ENCODE peak calls at places on chromosomes 16 and 17, in five cellular contexts. One of them, this sample, is unnamed.
A peak's percentile ranks its signal among the peaks of the same experiment; 100 is the strongest.

GRCh38 chr16:29943846-29944669 is 17.8 kb upstream of the TMEM219 start:
- DNase-seq in mesendoderm: peak; percentile 99
- DNase-seq in DMS153: peak; percentile 66
- DNase-seq in stimulated activated CD4-positive, alpha-beta T cell treated with anti-CD3 and anti-CD28 coated beads, Interleukin-1b, Interleukin-23, amount 100 ng/mL, for 1 hour: no peak
- DNase-seq in MV-4-11: no peak
- DNase-seq in this sample: peak; percentile 80

GRCh38 chr17:79943354-79944241 is 92.1 kb downstream of the TBC1D16 start:
- DNase-seq in mesendoderm: no peak
- DNase-seq in DMS153: no peak
- DNase-seq in stimulated activated CD4-positive, alpha-beta T cell treated with anti-CD3 and anti-CD28 coated beads, Interleukin-1b, Interleukin-23, amount 100 ng/mL, for 1 hour: no peak
- DNase-seq in MV-4-11: no peak
- DNase-seq in this sample: peak; percentile 31

GRCh38 chr17:79659376-79659775 is 48.5 kb upstream of the RBFOX3 start:
- DNase-seq in mesendoderm: no peak
- DNase-seq in DMS153: no peak
- DNase-seq in stimulated activated CD4-positive, alpha-beta T cell treated with anti-CD3 and anti-CD28 coated beads, Interleukin-1b, Interleukin-23, amount 100 ng/mL, for 1 hour: no peak
- DNase-seq in MV-4-11: no peak
- DNase-seq in this sample: peak; percentile 17

GRCh38 chr16:85279874-85280545 is 167.7 kb upstream of the CIBAR2 start:
- DNase-seq in mesendoderm: no peak
- DNase-seq in DMS153: no peak
- DNase-seq in stimulated activated CD4-positive, alpha-beta T cell treated with anti-CD3 and anti-CD28 coated beads, Interleukin-1b, Interleukin-23, amount 100 ng/mL, for 1 hour: no peak
- DNase-seq in MV-4-11: no peak
- DNase-seq in this sample: no peak

GRCh38 chr17:68344701-68345136 is 53.4 kb downstream of the ARSG start:
- DNase-seq in mesendoderm: no peak
- DNase-seq in DMS153: no peak
- DNase-seq in stimulated activated CD4-positive, alpha-beta T cell treated with anti-CD3 and anti-CD28 coated beads, Interleukin-1b, Interleukin-23, amount 100 ng/mL, for 1 hour: no peak
- DNase-seq in MV-4-11: peak; percentile 51
- DNase-seq in this sample: no peak

GRCh38 chr16:75572859-75573542 is 6.8 kb downstream of the GABARAPL2 start:
- DNase-seq in mesendoderm: no peak
- DNase-seq in DMS153: no peak
- DNase-seq in stimulated activated CD4-positive, alpha-beta T cell treated with anti-CD3 and anti-CD28 coated beads, Interleukin-1b, Interleukin-23, amount 100 ng/mL, for 1 hour: no peak
- DNase-seq in MV-4-11: no peak
- DNase-seq in this sample: no peak

GRCh38 chr16:677306-678190 is 2.1 kb downstream of the RHBDL1 start:
- DNase-seq in mesendoderm: no peak
- DNase-seq in DMS153: peak; percentile 44
- DNase-seq in stimulated activated CD4-positive, alpha-beta T cell treated with anti-CD3 and anti-CD28 coated beads, Interleukin-1b, Interleukin-23, amount 100 ng/mL, for 1 hour: no peak
- DNase-seq in MV-4-11: no peak
- DNase-seq in this sample: peak; percentile 67

GRCh38 chr16:50440531-50440930 is 71.7 kb upstream of the BRD7 start:
- DNase-seq in mesendoderm: peak; percentile 34
- DNase-seq in DMS153: no peak
- DNase-seq in stimulated activated CD4-positive, alpha-beta T cell treated with anti-CD3 and anti-CD28 coated beads, Interleukin-1b, Interleukin-23, amount 100 ng/mL, for 1 hour: no peak
- DNase-seq in MV-4-11: no peak
- DNase-seq in this sample: no peak

GRCh38 chr17:67605259-67605912 is 112.3 kb upstream of the NOL11 start:
- DNase-seq in mesendoderm: no peak
- DNase-seq in DMS153: no peak
- DNase-seq in stimulated activated CD4-positive, alpha-beta T cell treated with anti-CD3 and anti-CD28 coated beads, Interleukin-1b, Interleukin-23, amount 100 ng/mL, for 1 hour: no peak
- DNase-seq in MV-4-11: no peak
- DNase-seq in this sample: no peak

GRCh38 chr17:74493381-74493833 is 27.0 kb downstream of the CD300A start:
- DNase-seq in mesendoderm: peak; percentile 79
- DNase-seq in DMS153: peak; percentile 7
- DNase-seq in stimulated activated CD4-positive, alpha-beta T cell treated with anti-CD3 and anti-CD28 coated beads, Interleukin-1b, Interleukin-23, amount 100 ng/mL, for 1 hour: peak; percentile 23
- DNase-seq in MV-4-11: peak; percentile 65
- DNase-seq in this sample: peak; percentile 89

GRCh38 chr17:28324272-28324745 is 5.3 kb downstream of the TMEM97 start:
- DNase-seq in mesendoderm: no peak
- DNase-seq in DMS153: no peak
- DNase-seq in stimulated activated CD4-positive, alpha-beta T cell treated with anti-CD3 and anti-CD28 coated beads, Interleukin-1b, Interleukin-23, amount 100 ng/mL, for 1 hour: no peak
- DNase-seq in MV-4-11: no peak
- DNase-seq in this sample: peak; percentile 5

GRCh38 chr16:66549284-66550131 is at the start of gene TK2:
- DNase-seq in mesendoderm: peak; percentile 80
- DNase-seq in DMS153: no peak
- DNase-seq in stimulated activated CD4-positive, alpha-beta T cell treated with anti-CD3 and anti-CD28 coated beads, Interleukin-1b, Interleukin-23, amount 100 ng/mL, for 1 hour: no peak
- DNase-seq in MV-4-11: peak; percentile 49
- DNase-seq in this sample: peak; percentile 74

GRCh38 chr16:65510850-65511249 is 389.0 kb upstream of the CDH11 start:
- DNase-seq in mesendoderm: peak; percentile 83
- DNase-seq in DMS153: no peak
- DNase-seq in stimulated activated CD4-positive, alpha-beta T cell treated with anti-CD3 and anti-CD28 coated beads, Interleukin-1b, Interleukin-23, amount 100 ng/mL, for 1 hour: no peak
- DNase-seq in MV-4-11: no peak
- DNase-seq in this sample: no peak

GRCh38 chr16:24611310-24611709 is 71.9 kb downstream of the RBBP6 start:
- DNase-seq in mesendoderm: no peak
- DNase-seq in DMS153: no peak
- DNase-seq in stimulated activated CD4-positive, alpha-beta T cell treated with anti-CD3 and anti-CD28 coated beads, Interleukin-1b, Interleukin-23, amount 100 ng/mL, for 1 hour: no peak
- DNase-seq in MV-4-11: no peak
- DNase-seq in this sample: no peak

GRCh38 chr16:339680-340079 is 12.8 kb downstream of the AXIN1 start:
- DNase-seq in mesendoderm: no peak
- DNase-seq in DMS153: no peak
- DNase-seq in stimulated activated CD4-positive, alpha-beta T cell treated with anti-CD3 and anti-CD28 coated beads, Interleukin-1b, Interleukin-23, amount 100 ng/mL, for 1 hour: no peak
- DNase-seq in MV-4-11: peak; percentile 86
- DNase-seq in this sample: no peak

GRCh38 chr17:39636927-39637736 is at the start of gene STARD3:
- DNase-seq in mesendoderm: peak; percentile 93
- DNase-seq in DMS153: peak; percentile 44
- DNase-seq in stimulated activated CD4-positive, alpha-beta T cell treated with anti-CD3 and anti-CD28 coated beads, Interleukin-1b, Interleukin-23, amount 100 ng/mL, for 1 hour: peak; percentile 68
- DNase-seq in MV-4-11: peak; percentile 81
- DNase-seq in this sample: peak; percentile 97

GRCh38 chr17:79073706-79074088 is 927 bp upstream of the ENGASE start:
- DNase-seq in mesendoderm: no peak
- DNase-seq in DMS153: no peak
- DNase-seq in stimulated activated CD4-positive, alpha-beta T cell treated with anti-CD3 and anti-CD28 coated beads, Interleukin-1b, Interleukin-23, amount 100 ng/mL, for 1 hour: no peak
- DNase-seq in MV-4-11: no peak
- DNase-seq in this sample: no peak

GRCh38 chr17:19703106-19703775 is 13.1 kb downstream of the SLC47A2 start:
- DNase-seq in mesendoderm: no peak
- DNase-seq in DMS153: no peak
- DNase-seq in stimulated activated CD4-positive, alpha-beta T cell treated with anti-CD3 and anti-CD28 coated beads, Interleukin-1b, Interleukin-23, amount 100 ng/mL, for 1 hour: no peak
- DNase-seq in MV-4-11: no peak
- DNase-seq in this sample: peak; percentile 39

GRCh38 chr17:18031955-18032354 is 7.0 kb downstream of the ATPAF2 start:
- DNase-seq in mesendoderm: no peak
- DNase-seq in DMS153: no peak
- DNase-seq in stimulated activated CD4-positive, alpha-beta T cell treated with anti-CD3 and anti-CD28 coated beads, Interleukin-1b, Interleukin-23, amount 100 ng/mL, for 1 hour: no peak
- DNase-seq in MV-4-11: no peak
- DNase-seq in this sample: no peak

GRCh38 chr16:27363797-27364196 is 38.2 kb upstream of the IL21R start:
- DNase-seq in mesendoderm: no peak
- DNase-seq in DMS153: no peak
- DNase-seq in stimulated activated CD4-positive, alpha-beta T cell treated with anti-CD3 and anti-CD28 coated beads, Interleukin-1b, Interleukin-23, amount 100 ng/mL, for 1 hour: no peak
- DNase-seq in MV-4-11: no peak
- DNase-seq in this sample: no peak

GRCh38 chr17:29867643-29868181 is 62.3 kb downstream of the SSH2 start:
- DNase-seq in mesendoderm: no peak
- DNase-seq in DMS153: no peak
- DNase-seq in stimulated activated CD4-positive, alpha-beta T cell treated with anti-CD3 and anti-CD28 coated beads, Interleukin-1b, Interleukin-23, amount 100 ng/mL, for 1 hour: no peak
- DNase-seq in MV-4-11: no peak
- DNase-seq in this sample: no peak

GRCh38 chr17:60137731-60138130 is 12.0 kb upstream of the CA4 start:
- DNase-seq in mesendoderm: no peak
- DNase-seq in DMS153: no peak
- DNase-seq in stimulated activated CD4-positive, alpha-beta T cell treated with anti-CD3 and anti-CD28 coated beads, Interleukin-1b, Interleukin-23, amount 100 ng/mL, for 1 hour: no peak
- DNase-seq in MV-4-11: no peak
- DNase-seq in this sample: no peak

GRCh38 chr17:40822132-40822812 is at the start of gene KRT10:
- DNase-seq in mesendoderm: no peak
- DNase-seq in DMS153: no peak
- DNase-seq in stimulated activated CD4-positive, alpha-beta T cell treated with anti-CD3 and anti-CD28 coated beads, Interleukin-1b, Interleukin-23, amount 100 ng/mL, for 1 hour: no peak
- DNase-seq in MV-4-11: no peak
- DNase-seq in this sample: no peak

GRCh38 chr16:81478876-81479496 is 34.4 kb downstream of the CMIP start:
- DNase-seq in mesendoderm: no peak
- DNase-seq in DMS153: no peak
- DNase-seq in stimulated activated CD4-positive, alpha-beta T cell treated with anti-CD3 and anti-CD28 coated beads, Interleukin-1b, Interleukin-23, amount 100 ng/mL, for 1 hour: no peak
- DNase-seq in MV-4-11: peak; percentile 94
- DNase-seq in this sample: no peak

GRCh38 chr17:82881900-82882714 is 42.3 kb upstream of the ZNF750 start:
- DNase-seq in mesendoderm: no peak
- DNase-seq in DMS153: no peak
- DNase-seq in stimulated activated CD4-positive, alpha-beta T cell treated with anti-CD3 and anti-CD28 coated beads, Interleukin-1b, Interleukin-23, amount 100 ng/mL, for 1 hour: no peak
- DNase-seq in MV-4-11: no peak
- DNase-seq in this sample: no peak

GRCh38 chr17:45722161-45722560 is 62.0 kb upstream of the CRHR1 start:
- DNase-seq in mesendoderm: peak; percentile 78
- DNase-seq in DMS153: no peak
- DNase-seq in stimulated activated CD4-positive, alpha-beta T cell treated with anti-CD3 and anti-CD28 coated beads, Interleukin-1b, Interleukin-23, amount 100 ng/mL, for 1 hour: no peak
- DNase-seq in MV-4-11: no peak
- DNase-seq in this sample: peak; percentile 89

GRCh38 chr17:80751460-80752368 is 207.1 kb downstream of the RPTOR start:
- DNase-seq in mesendoderm: peak; percentile 21
- DNase-seq in DMS153: no peak
- DNase-seq in stimulated activated CD4-positive, alpha-beta T cell treated with anti-CD3 and anti-CD28 coated beads, Interleukin-1b, Interleukin-23, amount 100 ng/mL, for 1 hour: no peak
- DNase-seq in MV-4-11: no peak
- DNase-seq in this sample: no peak

GRCh38 chr17:35841505-35841904 is 27.2 kb downstream of the HEATR9 start:
- DNase-seq in mesendoderm: no peak
- DNase-seq in DMS153: no peak
- DNase-seq in stimulated activated CD4-positive, alpha-beta T cell treated with anti-CD3 and anti-CD28 coated beads, Interleukin-1b, Interleukin-23, amount 100 ng/mL, for 1 hour: no peak
- DNase-seq in MV-4-11: no peak
- DNase-seq in this sample: no peak

GRCh38 chr16:31094088-31094423 is 541 bp downstream of the VKORC1 start:
- DNase-seq in mesendoderm: peak; percentile 50
- DNase-seq in DMS153: no peak
- DNase-seq in stimulated activated CD4-positive, alpha-beta T cell treated with anti-CD3 and anti-CD28 coated beads, Interleukin-1b, Interleukin-23, amount 100 ng/mL, for 1 hour: no peak
- DNase-seq in MV-4-11: no peak
- DNase-seq in this sample: peak; percentile 38

GRCh38 chr16:31181102-31181830 is 1.3 kb downstream of the FUS start:
- DNase-seq in mesendoderm: peak; percentile 41
- DNase-seq in DMS153: no peak
- DNase-seq in stimulated activated CD4-positive, alpha-beta T cell treated with anti-CD3 and anti-CD28 coated beads, Interleukin-1b, Interleukin-23, amount 100 ng/mL, for 1 hour: no peak
- DNase-seq in MV-4-11: peak; percentile 48
- DNase-seq in this sample: no peak

GRCh38 chr17:82640046-82640445 is 8.2 kb downstream of the WDR45B start:
- DNase-seq in mesendoderm: no peak
- DNase-seq in DMS153: no peak
- DNase-seq in stimulated activated CD4-positive, alpha-beta T cell treated with anti-CD3 and anti-CD28 coated beads, Interleukin-1b, Interleukin-23, amount 100 ng/mL, for 1 hour: no peak
- DNase-seq in MV-4-11: no peak
- DNase-seq in this sample: no peak